ENCODE peak calls at places on chromosome 12, in four cellular contexts. M is GM20000, C is heart left ventricle, E is A549. H is an unnamed sample.

GRCh38 chr12:96445743-96446655 is 43.4 kb upstream of the CFAP54 start:
- DNase-seq in E (no peak), C (peak), M (peak), H (no peak)

GRCh38 chr12:11059784-11060183 is 2.3 kb downstream of the TAS2R46 start:
- DNase-seq in M (no peak), E (no peak), C (no peak), H (no peak)

GRCh38 chr12:58795825-58796224 is 124.5 kb downstream of the LRIG3 start:
- DNase-seq in C (no peak), M (no peak), E (no peak), H (no peak)

GRCh38 chr12:113684053-113684907 is 212.6 kb upstream of the LHX5 start:
- DNase-seq in C (no peak), M (no peak), E (no peak), H (no peak)

GRCh38 chr12:104132351-104132956 is 5.6 kb downstream of the NFYB start:
- DNase-seq in M (no peak), E (no peak), C (peak), H (no peak)

GRCh38 chr12:63848450-63848849 is 4.0 kb downstream of the SRGAP1 start:
- DNase-seq in E (no peak), M (no peak), C (no peak), H (no peak)

GRCh38 chr12:130667421-130667960 is 48.6 kb downstream of the RIMBP2 start:
- DNase-seq in C (no peak), M (no peak), E (no peak), H (no peak)

GRCh38 chr12:26704684-26705475 is 128.1 kb downstream of the ITPR2 start:
- DNase-seq in E (no peak), M (no peak), C (peak), H (no peak)

GRCh38 chr12:47721431-47721973 is 3.8 kb downstream of the ENDOU start:
- DNase-seq in M (no peak), C (no peak), E (no peak), H (no peak)

GRCh38 chr12:113246478-113247122 is 25.3 kb downstream of the TPCN1 start:
- DNase-seq in M (no peak), C (no peak), E (no peak), H (no peak)

GRCh38 chr12:126883737-126884136 is 1383.2 kb upstream of the TMEM132C start:
- DNase-seq in E (no peak), C (peak), M (no peak), H (no peak)

GRCh38 chr12:108973753-108974152 is 47.1 kb downstream of the SVOP start:
- DNase-seq in C (no peak), E (no peak), M (no peak), H (no peak)

GRCh38 chr12:116861331-116861730 is 19.9 kb downstream of the HRK start:
- DNase-seq in E (no peak), C (peak), M (peak), H (no peak)

GRCh38 chr12:133264173-133264572 is 28.5 kb upstream of the ANHX start:
- DNase-seq in E (no peak), C (no peak), M (no peak), H (no peak)

GRCh38 chr12:38555620-38556596 is 239.3 kb downstream of the ALG10B start:
- DNase-seq in C (no peak), M (no peak), E (no peak), H (no peak)

GRCh38 chr12:42326466-42327226 is 679 bp downstream of the PPHLN1 start:
- DNase-seq in E (no peak), C (no peak), M (no peak), H (no peak)

GRCh38 chr12:101859664-101860607 is 17.4 kb upstream of the DRAM1 start:
- DNase-seq in M (peak), E (no peak), C (no peak), H (no peak)

GRCh38 chr12:122459211-122459610 is 36.7 kb upstream of the CLIP1 start:
- DNase-seq in E (no peak), M (no peak), C (no peak), H (no peak)

GRCh38 chr12:76591461-76591860 is 31.9 kb upstream of the OSBPL8 start:
- DNase-seq in C (no peak), M (no peak), E (no peak), H (no peak)

GRCh38 chr12:88472248-88472647 is 108.0 kb downstream of the KITLG start:
- DNase-seq in E (no peak), C (no peak), M (no peak), H (no peak)

GRCh38 chr12:100982511-100983183 is 188.1 kb downstream of the ANO4 start:
- DNase-seq in M (no peak), C (no peak), E (no peak), H (no peak)

GRCh38 chr12:113097716-113098427 is 37.7 kb downstream of the RASAL1 start:
- DNase-seq in M (no peak), C (peak), E (no peak), H (no peak)

GRCh38 chr12:82873309-82873708 is 186.6 kb downstream of the TMTC2 start:
- DNase-seq in C (no peak), E (no peak), M (no peak), H (no peak)

GRCh38 chr12:64937466-64937865 is 113.0 kb downstream of the TBC1D30 start:
- DNase-seq in C (no peak), E (no peak), M (no peak), H (no peak)

GRCh38 chr12:50201987-50202521 is 34.9 kb upstream of the CERS5 start:
- DNase-seq in M (no peak), E (no peak), C (no peak), H (no peak)

GRCh38 chr12:52865090-52865944 is 16.5 kb upstream of the KRT78 start:
- DNase-seq in C (peak), M (no peak), E (peak), H (no peak)

GRCh38 chr12:88868062-88868461 is 287.8 kb upstream of the KITLG start:
- DNase-seq in M (no peak), C (no peak), E (no peak), H (no peak)

GRCh38 chr12:112408621-112409020 is 784 bp downstream of the RPL6 start:
- DNase-seq in E (no peak), M (no peak), C (no peak), H (no peak)

GRCh38 chr12:132559652-132560420 is 50.5 kb downstream of the LRCOL1 start:
- DNase-seq in C (no peak), M (peak), E (peak), H (no peak)

GRCh38 chr12:2792670-2793500 is 1.9 kb upstream of the FKBP4 start:
- DNase-seq in E (no peak), M (no peak), C (no peak), H (no peak)

GRCh38 chr12:15186593-15186992 is 34.6 kb downstream of the RERG start:
- DNase-seq in C (no peak), M (no peak), E (no peak), H (no peak)

GRCh38 chr12:34304001-34304400 is 281.7 kb downstream of the ALG10 start:
- DNase-seq in M (no peak), E (no peak), C (no peak), H (no peak)

GRCh38 chr12:121765573-121765972 is 27.9 kb downstream of the RHOF start:
- DNase-seq in M (no peak), E (no peak), C (no peak), H (no peak)

GRCh38 chr12:69392146-69392928 is 32.8 kb downstream of the YEATS4 start:
- DNase-seq in M (peak), E (no peak), C (no peak), H (no peak)

GRCh38 chr12:127780881-127781280 is 486.1 kb upstream of the TMEM132C start:
- DNase-seq in M (no peak), C (no peak), E (no peak), H (no peak)

GRCh38 chr12:104750061-104750460 is 208.0 kb downstream of the SLC41A2 start:
- DNase-seq in C (no peak), E (no peak), M (peak), H (peak)

GRCh38 chr12:109734219-109735000 is 20.8 kb downstream of the FAM222A start:
- DNase-seq in E (no peak), M (no peak), C (peak), H (peak)

GRCh38 chr12:3483089-3483488 is 7.9 kb upstream of the PRMT8 start:
- DNase-seq in C (no peak), M (no peak), E (no peak), H (no peak)

GRCh38 chr12:92756905-92757598 is 54.3 kb downstream of the PLEKHG7 start:
- DNase-seq in M (no peak), E (no peak), C (no peak), H (no peak)

DNA sequence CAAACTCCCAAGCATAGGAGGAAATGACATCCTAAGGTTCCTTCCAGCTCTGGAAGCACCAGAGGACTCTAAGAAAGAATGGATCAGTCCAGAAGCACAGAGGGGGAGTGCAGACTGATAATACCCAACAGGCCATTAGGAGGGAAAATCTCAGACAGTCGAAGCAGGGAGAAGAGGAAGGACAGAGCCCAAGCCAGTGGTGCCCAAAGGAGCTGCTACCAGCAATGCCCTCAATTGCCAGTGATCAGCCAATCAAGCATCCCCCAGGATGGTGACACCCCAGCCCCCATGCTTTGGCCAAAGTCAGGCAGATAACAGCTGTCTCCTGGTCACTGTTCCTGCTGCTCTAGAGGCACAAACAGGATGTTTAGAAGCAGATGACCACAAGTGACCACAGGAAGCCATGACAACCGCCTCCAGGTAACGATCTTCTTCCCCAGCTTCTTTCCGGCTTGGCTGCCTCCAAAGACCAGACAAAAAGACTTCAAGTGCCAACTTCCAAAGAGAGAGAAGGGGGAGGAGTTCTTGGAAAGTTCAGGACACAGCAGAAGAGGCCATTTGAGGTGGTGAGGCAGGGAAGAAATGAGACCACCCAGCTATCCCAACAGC is 16.2 kb downstream of the PXN start:
- DNase-seq in E (no peak), C (no peak), M (no peak), H (no peak)
- TF ChIP-seq CTCF in E (no peak), C (no peak), M (no peak), H (no peak)

GRCh38 chr12:24901975-24902461 is 46.9 kb downstream of the BCAT1 start:
- DNase-seq in E (no peak), M (peak), C (no peak), H (no peak)
- TF ChIP-seq CTCF in E (no peak), M (no peak), C (no peak), H (no peak)

GRCh38 chr12:90854136-90854689 is 100.8 kb downstream of the CCER1 start:
- DNase-seq in C (no peak), M (peak), E (peak), H (no peak)
- TF ChIP-seq CTCF in C (peak), M (peak), E (peak), H (peak)

GRCh38 chr12:77993658-77994057 is 163.0 kb downstream of the NAV3 start:
- DNase-seq in M (no peak), C (no peak), E (no peak), H (no peak)
- TF ChIP-seq CTCF in M (no peak), C (no peak), E (no peak), H (no peak)

GRCh38 chr12:99059824-99060526 is 414.9 kb downstream of the APAF1 start:
- DNase-seq in E (no peak), M (no peak), C (peak), H (no peak)
- TF ChIP-seq CTCF in E (no peak), M (no peak), C (no peak), H (no peak)

H was measured in CD14-positive monocyte.